ENCODE peak calls at places on chromosomes 4 and X, in five cellular contexts. One of them, this sample, is unnamed. For H3K9me3, the result is how much of the 10 kb centered on the place peaks cover.

GRCh38 chr4:24091632-24092240 is 201.9 kb upstream of the PPARGC1A start:
- DNase-seq in uterus: no peak
- DNase-seq in mucosa of descending colon: no peak
- DNase-seq in pancreas: no peak
- DNase-seq in tibial nerve: no peak
- DNase-seq in this sample: no peak

GRCh38 chrX:119398974-119399771 is at the start of gene SLC25A43:
- DNase-seq in uterus: peak
- DNase-seq in mucosa of descending colon: peak
- DNase-seq in pancreas: peak
- DNase-seq in tibial nerve: no peak
- DNase-seq in this sample: peak

GRCh38 chrX:6293716-6294115 is 65.0 kb upstream of the NLGN4X start:
- DNase-seq in uterus: no peak
- DNase-seq in mucosa of descending colon: no peak
- DNase-seq in pancreas: no peak
- DNase-seq in tibial nerve: no peak
- DNase-seq in this sample: no peak

GRCh38 chr4:101282076-101282844 is 65.1 kb downstream of the PPP3CA start:
- DNase-seq in uterus: no peak
- DNase-seq in mucosa of descending colon: no peak
- DNase-seq in pancreas: no peak
- DNase-seq in tibial nerve: no peak
- DNase-seq in this sample: no peak

GRCh38 chrX:18424482-18425198 is 768 bp upstream of the CDKL5 start:
- DNase-seq in uterus: no peak
- DNase-seq in mucosa of descending colon: peak
- DNase-seq in pancreas: peak
- DNase-seq in tibial nerve: no peak
- DNase-seq in this sample: peak

GRCh38 chrX:7730071-7730470 is 112.9 kb upstream of the VCX start:
- DNase-seq in uterus: no peak
- DNase-seq in mucosa of descending colon: no peak
- DNase-seq in pancreas: no peak
- DNase-seq in tibial nerve: no peak
- DNase-seq in this sample: no peak

GRCh38 chrX:110168585-110168984 is 149.3 kb downstream of the AMMECR1 start:
- DNase-seq in uterus: no peak
- DNase-seq in mucosa of descending colon: no peak
- DNase-seq in pancreas: no peak
- DNase-seq in tibial nerve: no peak
- DNase-seq in this sample: no peak

GRCh38 chr4:2354127-2354526 is 64.3 kb downstream of the ZFYVE28 start:
- DNase-seq in uterus: peak
- DNase-seq in mucosa of descending colon: no peak
- DNase-seq in pancreas: no peak
- DNase-seq in tibial nerve: no peak
- DNase-seq in this sample: peak

GRCh38 chr4:113331811-113332210 is 282.4 kb downstream of the ANK2 start:
- DNase-seq in uterus: no peak
- DNase-seq in mucosa of descending colon: no peak
- DNase-seq in pancreas: no peak
- DNase-seq in tibial nerve: no peak
- DNase-seq in this sample: no peak

GRCh38 chr4:55348436-55348835 is 2.4 kb downstream of the SRD5A3 start:
- DNase-seq in uterus: no peak
- DNase-seq in mucosa of descending colon: no peak
- DNase-seq in pancreas: no peak
- DNase-seq in tibial nerve: no peak
- DNase-seq in this sample: no peak

GRCh38 chrX:74085642-74086236 is 218.2 kb upstream of the ZCCHC13 start:
- DNase-seq in uterus: no peak
- DNase-seq in mucosa of descending colon: no peak
- DNase-seq in pancreas: no peak
- DNase-seq in tibial nerve: no peak
- DNase-seq in this sample: no peak

GRCh38 chr4:101222156-101222845 is 125.0 kb downstream of the PPP3CA start:
- DNase-seq in uterus: no peak
- DNase-seq in mucosa of descending colon: no peak
- DNase-seq in pancreas: no peak
- DNase-seq in tibial nerve: no peak
- DNase-seq in this sample: no peak

GRCh38 chr4:183797445-183798248 is 107.5 kb upstream of the STOX2 start:
- DNase-seq in uterus: no peak
- DNase-seq in mucosa of descending colon: no peak
- DNase-seq in pancreas: peak
- DNase-seq in tibial nerve: no peak
- DNase-seq in this sample: no peak

GRCh38 chr4:6440506-6441201 is 31.8 kb downstream of the PPP2R2C start:
- DNase-seq in uterus: no peak
- DNase-seq in mucosa of descending colon: no peak
- DNase-seq in pancreas: no peak
- DNase-seq in tibial nerve: no peak
- DNase-seq in this sample: no peak

GRCh38 chrX:70049925-70050324 is at the start of gene AWAT2:
- DNase-seq in uterus: no peak
- DNase-seq in mucosa of descending colon: no peak
- DNase-seq in pancreas: no peak
- DNase-seq in tibial nerve: no peak
- DNase-seq in this sample: no peak
- H3K9me3 ChIP-seq in uterus: under half
- H3K9me3 ChIP-seq in mucosa of descending colon: under half
- H3K9me3 ChIP-seq in pancreas: under half
- H3K9me3 ChIP-seq in tibial nerve: under half
- H3K9me3 ChIP-seq in this sample: under half

DNA sequence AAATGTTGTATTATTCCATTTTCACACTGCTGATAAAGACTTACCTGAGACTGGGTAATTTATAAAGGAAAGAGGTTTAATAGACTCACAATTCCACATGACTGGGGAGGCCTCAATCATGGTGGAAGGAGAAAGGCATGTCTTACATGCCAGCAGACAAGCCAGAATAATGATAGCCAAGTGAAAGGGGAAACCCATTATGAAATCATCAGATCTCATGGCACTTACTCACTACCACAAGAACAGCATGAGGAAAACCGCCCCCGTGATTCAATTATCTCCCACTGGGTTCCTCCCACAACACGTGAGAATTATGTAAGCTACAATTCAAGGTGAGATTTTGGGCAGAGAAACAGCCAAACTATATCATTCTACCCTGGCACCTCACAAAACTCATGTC is 2535.1 kb downstream of the ARAP2 start:
- DNase-seq in uterus: no peak
- DNase-seq in mucosa of descending colon: no peak
- DNase-seq in pancreas: no peak
- DNase-seq in tibial nerve: no peak
- DNase-seq in this sample: no peak
- H3K9me3 ChIP-seq in uterus: under half
- H3K9me3 ChIP-seq in mucosa of descending colon: half or more
- H3K9me3 ChIP-seq in pancreas: under half
- H3K9me3 ChIP-seq in tibial nerve: under half
- H3K9me3 ChIP-seq in this sample: under half

GRCh38 chr4:555566-556275 is 20.4 kb downstream of the TMEM271 start:
- DNase-seq in uterus: no peak
- DNase-seq in mucosa of descending colon: no peak
- DNase-seq in pancreas: no peak
- DNase-seq in tibial nerve: no peak
- DNase-seq in this sample: no peak
- H3K9me3 ChIP-seq in uterus: under half
- H3K9me3 ChIP-seq in mucosa of descending colon: under half
- H3K9me3 ChIP-seq in pancreas: under half
- H3K9me3 ChIP-seq in tibial nerve: under half
- H3K9me3 ChIP-seq in this sample: under half

DNA sequence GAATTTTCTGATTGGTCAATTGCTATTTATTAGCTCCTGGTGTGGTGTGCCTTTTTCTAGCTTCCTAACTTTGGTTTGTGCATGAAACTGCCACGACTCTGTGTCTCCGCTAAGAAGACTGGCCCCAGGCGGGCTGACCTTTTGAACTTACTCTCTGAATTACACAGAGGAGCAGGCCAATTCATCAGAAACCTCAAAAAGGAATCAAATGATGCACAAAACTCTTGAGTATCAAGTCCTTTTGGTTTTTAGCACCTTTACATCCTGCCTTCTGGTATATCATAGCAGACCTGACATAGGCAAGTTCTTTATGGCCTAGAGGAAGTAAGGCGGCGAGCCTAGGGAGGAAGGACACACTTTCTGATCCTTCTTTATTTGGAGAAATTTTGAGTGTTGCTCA is 17.6 kb downstream of the TKTL1 start:
- DNase-seq in uterus: no peak
- DNase-seq in mucosa of descending colon: no peak
- DNase-seq in pancreas: no peak
- DNase-seq in tibial nerve: no peak
- DNase-seq in this sample: no peak
- H3K9me3 ChIP-seq in uterus: under half
- H3K9me3 ChIP-seq in mucosa of descending colon: under half
- H3K9me3 ChIP-seq in pancreas: under half
- H3K9me3 ChIP-seq in tibial nerve: under half
- H3K9me3 ChIP-seq in this sample: under half

GRCh38 chrX:1918780-1919179 is 303.9 kb downstream of the ASMT start:
- DNase-seq in uterus: no peak
- DNase-seq in mucosa of descending colon: no peak
- DNase-seq in pancreas: no peak
- DNase-seq in tibial nerve: no peak
- DNase-seq in this sample: no peak
- H3K9me3 ChIP-seq in uterus: under half
- H3K9me3 ChIP-seq in mucosa of descending colon: under half
- H3K9me3 ChIP-seq in pancreas: under half
- H3K9me3 ChIP-seq in tibial nerve: under half
- H3K9me3 ChIP-seq in this sample: under half

DNA sequence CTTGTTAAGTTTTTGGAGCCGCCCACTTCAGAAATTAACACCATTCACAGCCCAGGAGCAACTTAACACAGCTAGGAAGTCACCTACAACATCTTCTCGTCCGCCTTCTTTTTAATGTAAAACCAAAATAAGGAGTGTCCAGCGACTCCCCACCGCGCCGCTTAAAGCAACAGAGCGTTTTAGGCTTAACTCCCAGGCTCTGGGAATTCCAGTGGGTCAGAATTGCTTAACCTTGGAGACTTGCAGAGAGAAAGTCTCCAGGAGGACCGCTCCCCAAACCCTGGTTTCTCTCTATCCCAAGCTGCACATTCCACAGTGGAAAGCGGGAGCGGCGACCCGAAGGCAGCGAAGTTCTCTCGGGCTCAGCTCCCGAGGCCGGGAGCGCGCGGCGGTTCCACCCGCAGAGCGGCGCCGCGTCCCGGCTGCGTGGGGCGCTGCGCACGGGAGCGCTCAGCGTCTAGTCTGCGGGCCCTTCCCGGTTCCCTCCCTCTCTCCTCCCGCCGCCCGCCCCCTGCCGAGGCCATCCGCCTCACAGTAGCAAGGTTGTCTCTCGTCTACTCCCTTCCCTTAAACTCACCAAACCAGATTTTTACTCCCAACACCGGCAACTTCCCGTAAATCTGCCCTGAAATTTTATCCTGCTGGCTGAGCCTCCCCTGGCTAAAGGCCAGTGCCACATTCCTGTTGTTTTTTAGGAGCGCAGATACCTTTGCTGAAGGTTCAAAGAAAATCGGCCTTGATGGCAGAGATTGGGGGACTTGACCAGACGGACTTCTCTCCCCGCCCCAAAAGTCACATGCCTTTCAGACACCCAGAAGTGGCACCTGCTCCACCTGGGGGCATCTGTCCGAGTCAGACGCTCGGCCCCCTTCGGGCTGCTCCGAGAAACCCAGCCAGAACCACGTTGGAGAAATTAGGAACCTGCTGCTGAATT is at the start of gene RBM47:
- DNase-seq in uterus: peak
- DNase-seq in mucosa of descending colon: peak
- DNase-seq in pancreas: peak
- DNase-seq in tibial nerve: peak
- DNase-seq in this sample: no peak
- H3K9me3 ChIP-seq in uterus: under half
- H3K9me3 ChIP-seq in mucosa of descending colon: under half
- H3K9me3 ChIP-seq in pancreas: under half
- H3K9me3 ChIP-seq in tibial nerve: under half
- H3K9me3 ChIP-seq in this sample: under half

DNA sequence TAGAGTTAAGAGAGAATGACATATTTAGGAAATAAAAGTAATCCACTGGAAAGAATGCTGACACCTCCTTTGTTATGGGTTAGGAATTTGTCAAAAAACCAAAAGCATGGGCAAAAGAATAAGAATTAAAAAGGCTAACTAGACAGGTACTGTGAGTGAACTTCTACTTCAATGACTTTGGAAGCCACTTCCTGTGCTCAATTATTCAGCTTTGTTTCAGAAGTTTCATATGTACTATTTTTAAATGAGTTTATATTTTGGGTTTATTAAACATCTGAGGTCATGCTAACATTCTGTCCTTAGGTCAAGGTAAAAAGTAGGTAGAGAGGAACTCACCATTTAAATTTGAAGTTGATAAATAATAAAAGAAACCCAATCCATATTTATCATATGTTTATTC is 106.7 kb upstream of the CXorf51A start:
- DNase-seq in uterus: no peak
- DNase-seq in mucosa of descending colon: no peak
- DNase-seq in pancreas: no peak
- DNase-seq in tibial nerve: no peak
- DNase-seq in this sample: no peak
- H3K9me3 ChIP-seq in uterus: under half
- H3K9me3 ChIP-seq in mucosa of descending colon: under half
- H3K9me3 ChIP-seq in pancreas: under half
- H3K9me3 ChIP-seq in tibial nerve: under half
- H3K9me3 ChIP-seq in this sample: under half

GRCh38 chrX:148556498-148556897 is 56.1 kb downstream of the AFF2 start:
- DNase-seq in uterus: no peak
- DNase-seq in mucosa of descending colon: no peak
- DNase-seq in pancreas: no peak
- DNase-seq in tibial nerve: no peak
- DNase-seq in this sample: no peak

GRCh38 chrX:148552775-148553174 is 52.4 kb downstream of the AFF2 start:
- DNase-seq in uterus: no peak
- DNase-seq in mucosa of descending colon: no peak
- DNase-seq in pancreas: no peak
- DNase-seq in tibial nerve: no peak
- DNase-seq in this sample: no peak

GRCh38 chrX:148555101-148555500 is 54.7 kb downstream of the AFF2 start:
- DNase-seq in uterus: no peak
- DNase-seq in mucosa of descending colon: no peak
- DNase-seq in pancreas: no peak
- DNase-seq in tibial nerve: no peak
- DNase-seq in this sample: no peak
- H3K9me3 ChIP-seq in uterus: under half
- H3K9me3 ChIP-seq in mucosa of descending colon: under half
- H3K9me3 ChIP-seq in pancreas: under half
- H3K9me3 ChIP-seq in tibial nerve: under half
- H3K9me3 ChIP-seq in this sample: under half

This sample was measured in T-helper 17 cell.